ENCODE peak calls at places on chromosome 17, in four cellular contexts. A, J, G and O are unnamed samples.

GRCh38 chr17:77385750-77386501 is 245.2 kb downstream of the SEC14L1 start:
- DNase-seq in J (peak), G (peak), A (no peak), O (no peak)

GRCh38 chr17:73068322-73069153 is 23.9 kb downstream of the SLC39A11 start:
- DNase-seq in A (peak), G (no peak), J (peak), O (no peak)

GRCh38 chr17:7885357-7886226 is 3.0 kb upstream of the CHD3 start:
- DNase-seq in A (no peak), G (peak), J (peak), O (peak)

GRCh38 chr17:56594528-56595418 is 1.3 kb downstream of the NOG start:
- DNase-seq in G (no peak), A (no peak), J (peak), O (peak)

GRCh38 chr17:67554634-67555033 is 163.1 kb upstream of the NOL11 start:
- DNase-seq in J (no peak), G (no peak), A (no peak), O (no peak)

GRCh38 chr17:40326014-40326831 is 17.2 kb downstream of the RARA start:
- DNase-seq in G (no peak), A (peak), J (peak), O (no peak)

GRCh38 chr17:75508848-75509450 is 6.4 kb downstream of the CASKIN2 start:
- DNase-seq in A (no peak), J (no peak), G (no peak), O (no peak)

GRCh38 chr17:44222112-44222869 is 2.8 kb upstream of the UBTF start:
- DNase-seq in J (peak), A (peak), G (no peak), O (peak)

GRCh38 chr17:6420173-6420641 is 14.7 kb downstream of the AIPL1 start:
- DNase-seq in A (no peak), G (no peak), J (no peak), O (peak)

GRCh38 chr17:8488931-8489330 is 53.2 kb downstream of the NDEL1 start:
- DNase-seq in J (peak), A (no peak), G (no peak), O (peak)

GRCh38 chr17:36500745-36501225 is 14.3 kb downstream of the ZNHIT3 start:
- DNase-seq in J (no peak), A (no peak), G (peak), O (no peak)

GRCh38 chr17:65696739-65697394 is 135.4 kb upstream of the AXIN2 start:
- DNase-seq in G (no peak), J (peak), A (no peak), O (no peak)

GRCh38 chr17:39939588-39940419 is 12.3 kb downstream of the LRRC3C start:
- DNase-seq in G (peak), A (no peak), J (peak), O (peak)

GRCh38 chr17:6591599-6592158 is 35.3 kb upstream of the PITPNM3 start:
- DNase-seq in G (no peak), A (peak), J (no peak), O (peak)

GRCh38 chr17:57236686-57237299 is 19.5 kb upstream of the MSI2 start:
- DNase-seq in A (no peak), G (no peak), J (no peak), O (no peak)

GRCh38 chr17:43171761-43172487 is 910 bp downstream of the NBR1 start:
- DNase-seq in J (peak), G (no peak), A (peak), O (peak)

GRCh38 chr17:74529243-74529642 is 2.0 kb downstream of the CD300LB start:
- DNase-seq in A (no peak), J (no peak), G (no peak), O (no peak)

GRCh38 chr17:5203178-5203907 is 11.7 kb upstream of the ZNF594 start:
- DNase-seq in G (no peak), J (no peak), A (no peak), O (no peak)

GRCh38 chr17:77391668-77392375 is 251.1 kb downstream of the SEC14L1 start:
- DNase-seq in J (peak), G (no peak), A (no peak), O (peak)

GRCh38 chr17:32341141-32341856 is 674 bp downstream of the C17orf75 start:
- DNase-seq in G (peak), A (peak), J (peak), O (no peak)

GRCh38 chr17:32342603-32343325 is 791 bp upstream of the C17orf75 start:
- DNase-seq in A (no peak), G (no peak), J (no peak), O (peak)

GRCh38 chr17:32345953-32346600 is 3.9 kb upstream of the ZNF207 start:
- DNase-seq in G (no peak), A (no peak), J (no peak), O (no peak)

GRCh38 chr17:32341857-32342602 is at the start of gene C17orf75:
- DNase-seq in A (peak), J (peak), G (peak), O (peak)
- TF ChIP-seq MYC in A (peak), J (no peak), G (peak), O (peak)

GRCh38 chr17:62627904-62628603 is 584 bp downstream of the MRC2 start:
- DNase-seq in J (peak), G (peak), A (no peak), O (peak)
- TF ChIP-seq JUN in J (no peak), G (no peak), A (no peak), O (no peak)

GRCh38 chr17:82241183-82241925 is 12.5 kb downstream of the SLC16A3 start:
- DNase-seq in A (peak), J (peak), G (no peak), O (no peak)
- TF ChIP-seq MYC in A (peak), J (no peak), G (no peak), O (no peak)

DNA sequence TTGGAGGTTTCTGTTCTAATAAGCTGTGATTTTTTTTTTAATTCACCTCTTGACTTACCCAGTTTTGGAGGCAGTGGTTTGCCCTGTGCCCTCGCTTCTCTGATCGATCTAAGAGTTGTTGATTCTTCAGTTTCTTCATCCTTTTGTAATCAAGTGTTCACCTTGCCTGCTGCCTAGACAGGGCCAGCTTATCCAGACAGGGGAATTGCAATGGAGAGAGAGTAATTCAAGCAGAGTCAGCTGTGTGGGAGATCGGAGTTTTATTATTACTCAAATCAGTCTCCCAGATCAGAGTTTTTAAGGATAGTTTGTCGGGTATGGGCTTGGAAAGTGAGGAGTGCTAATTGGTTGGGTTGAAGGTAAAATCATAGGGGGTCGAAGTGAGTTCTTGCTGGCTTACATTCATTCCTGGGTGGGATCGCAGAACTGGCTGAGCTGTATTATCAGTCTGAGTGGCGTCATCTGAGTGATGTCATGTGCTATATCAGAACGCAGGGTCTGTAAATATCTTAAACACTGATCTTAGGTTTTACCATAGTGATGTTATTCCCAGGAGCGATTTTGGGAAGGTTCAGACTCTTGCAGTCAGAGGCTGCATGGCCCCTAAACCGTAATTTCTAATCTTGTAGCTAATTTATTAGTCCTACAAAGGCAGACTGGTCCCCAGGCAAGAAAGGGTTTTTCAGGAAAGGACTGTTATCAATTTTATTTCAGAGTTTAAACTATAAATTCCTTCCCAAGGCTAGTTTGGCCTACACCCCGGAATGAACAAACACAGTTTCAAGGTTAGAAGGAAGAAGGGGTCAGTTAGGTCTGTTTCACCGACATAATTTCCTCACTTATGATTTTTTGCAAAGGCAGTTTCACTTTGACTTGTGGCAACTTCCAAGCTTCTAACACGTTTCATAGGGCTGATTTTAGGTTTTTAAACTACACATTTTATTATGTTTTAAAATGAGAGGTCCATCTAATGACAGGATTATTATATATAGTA is 21.5 kb upstream of the KCNJ16 start:
- DNase-seq in G (no peak), A (no peak), J (peak), O (no peak)
- TF ChIP-seq JUN in G (no peak), A (no peak), J (peak), O (no peak)

DNA sequence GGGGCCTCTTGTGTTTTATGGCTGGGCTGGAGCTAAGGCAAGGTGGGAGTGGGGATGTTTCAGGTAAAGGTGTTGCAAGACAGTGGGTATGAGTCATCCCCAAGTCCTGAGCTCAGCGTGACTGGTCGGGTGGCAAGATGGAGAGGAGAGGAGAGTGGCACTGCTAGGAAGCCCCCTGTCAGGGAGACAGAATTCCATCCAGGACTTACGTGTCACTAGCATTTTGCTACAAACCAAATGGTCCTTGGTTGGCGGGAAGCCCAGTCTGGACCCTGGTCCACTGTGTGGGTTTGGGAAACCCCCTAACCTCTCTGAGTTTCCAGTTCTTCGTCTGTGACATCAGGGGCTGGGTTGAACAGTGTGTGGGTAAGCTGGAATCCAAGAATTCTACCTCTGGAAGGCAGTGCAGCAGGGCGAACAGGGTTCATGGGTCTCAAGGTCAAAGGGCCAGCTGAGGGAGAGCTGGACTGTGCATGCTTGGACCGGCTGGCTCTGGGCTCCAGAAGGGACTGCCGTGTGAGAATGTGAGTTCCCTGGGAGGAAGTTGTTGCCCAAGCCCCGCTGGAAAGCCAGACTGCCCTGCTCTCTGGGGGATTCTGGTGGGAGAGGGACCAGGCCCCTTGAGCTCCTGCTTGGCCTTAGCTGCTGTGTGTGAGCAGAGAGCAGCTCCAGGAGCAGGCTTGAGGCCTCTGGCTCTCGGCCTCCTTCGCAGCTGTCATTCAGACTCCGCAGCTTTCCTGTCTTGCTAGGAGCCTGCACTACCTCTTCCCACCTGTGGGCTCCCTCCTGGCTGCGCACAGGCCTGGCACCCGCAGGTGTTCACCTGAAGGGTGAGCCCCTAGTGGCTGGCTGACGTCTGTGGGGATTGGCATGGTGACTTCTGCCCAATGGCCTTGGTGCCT is 84.5 kb downstream of the NT5M start:
- DNase-seq in G (peak), A (peak), J (no peak), O (peak)
- TF ChIP-seq MYC in G (no peak), A (peak), J (no peak), O (no peak)

DNA sequence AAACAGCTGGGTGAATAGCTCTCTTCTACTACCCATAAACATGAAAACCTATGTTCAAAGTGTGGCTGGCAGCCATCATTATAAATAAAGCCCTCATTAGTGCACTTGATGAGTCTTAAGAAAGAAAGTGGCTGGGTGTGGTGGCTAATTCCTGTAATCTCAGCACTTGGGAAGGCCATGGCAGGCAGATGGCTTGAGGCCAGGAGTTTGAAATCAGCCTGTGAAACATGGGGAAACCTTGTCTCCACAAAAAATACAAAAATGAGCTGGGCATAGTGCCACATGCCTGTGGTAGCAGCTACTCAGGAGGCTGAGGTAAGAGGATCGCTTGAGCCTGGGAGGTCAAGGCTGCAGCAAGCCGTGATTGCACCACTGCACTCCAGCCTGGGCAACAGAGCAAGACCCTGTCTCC is 28.3 kb upstream of the APPBP2 start:
- DNase-seq in A (no peak), J (no peak), G (no peak), O (no peak)
- TF ChIP-seq JUN in A (no peak), J (no peak), G (no peak), O (no peak)

GRCh38 chr17:37696366-37696765 is 48.5 kb downstream of the HNF1B start:
- DNase-seq in J (no peak), A (no peak), G (no peak), O (no peak)
- TF ChIP-seq MYC in J (no peak), A (no peak), G (no peak), O (no peak)